ENCODE peak calls at places on chromosomes 11 and 22, in nine cellular contexts. C, J, I, A, X, G, N, Y and K are unnamed samples.

GRCh38 chr11:33412231-33412630 is 155.1 kb downstream of the HIPK3 start:
- DNase-seq in G (no peak), A (no peak), J (no peak), X (no peak), C (no peak), Y (no peak), I (no peak), N (no peak), K (no peak)

GRCh38 chr11:67415501-67416304 is at the start of gene CARNS1:
- DNase-seq in C (no peak), I (no peak), N (no peak), A (no peak), X (no peak), Y (no peak), G (no peak), J (no peak), K (no peak)

GRCh38 chr11:14971865-14972580 is at the start of gene CALCA:
- DNase-seq in J (no peak), X (no peak), C (no peak), N (peak), G (no peak), A (no peak), I (no peak), Y (peak), K (no peak)

GRCh38 chr22:23856721-23857605 is 712 bp upstream of the SLC2A11 start:
- DNase-seq in I (no peak), N (peak), Y (peak), C (no peak), X (peak), A (no peak), J (peak), G (peak), K (peak)

GRCh38 chr11:117671370-117671769 is 125.6 kb downstream of the DSCAML1 start:
- DNase-seq in I (no peak), G (no peak), A (no peak), N (no peak), X (no peak), Y (no peak), J (no peak), C (no peak), K (no peak)

GRCh38 chr11:86706341-86707131 is 34.1 kb upstream of the ME3 start:
- DNase-seq in N (no peak), Y (no peak), X (no peak), I (no peak), J (no peak), C (no peak), A (no peak), G (no peak), K (no peak)

GRCh38 chr22:25942126-25942988 is 200.4 kb downstream of the MYO18B start:
- DNase-seq in G (no peak), I (no peak), Y (no peak), X (no peak), A (no peak), J (no peak), C (no peak), N (no peak), K (no peak)

GRCh38 chr11:75347781-75348613 is 3.5 kb downstream of the ARRB1 start:
- DNase-seq in C (peak), N (peak), X (no peak), I (no peak), J (peak), Y (peak), A (peak), G (peak), K (no peak)

GRCh38 chr11:112523477-112523876 is 262.8 kb upstream of the PLET1 start:
- DNase-seq in Y (no peak), X (peak), G (peak), I (no peak), A (no peak), C (no peak), N (peak), J (no peak), K (no peak)

GRCh38 chr11:62445314-62445740 is 26.5 kb downstream of the SCGB1A1 start:
- DNase-seq in C (peak), X (no peak), A (peak), N (no peak), I (no peak), J (no peak), G (peak), Y (no peak), K (no peak)

GRCh38 chr11:99370557-99371200 is 349.9 kb downstream of the CNTN5 start:
- DNase-seq in X (peak), I (no peak), A (no peak), J (no peak), C (no peak), Y (peak), G (peak), N (no peak), K (no peak)

GRCh38 chr11:124886476-124886875 is 11.2 kb downstream of the ROBO4 start:
- DNase-seq in A (no peak), X (no peak), G (no peak), N (peak), I (no peak), J (no peak), C (peak), Y (no peak), K (peak)

GRCh38 chr11:70358797-70359196 is 39.5 kb upstream of the CTTN start:
- DNase-seq in I (no peak), C (no peak), G (no peak), A (no peak), Y (no peak), N (no peak), X (no peak), J (no peak), K (no peak)

GRCh38 chr11:6626971-6627761 is 7.9 kb upstream of the TPP1 start:
- DNase-seq in Y (peak), X (peak), I (no peak), C (no peak), G (no peak), N (no peak), A (no peak), J (no peak), K (peak)

GRCh38 chr11:102564110-102564509 is 33.6 kb upstream of the MMP7 start:
- DNase-seq in Y (no peak), A (no peak), J (no peak), N (no peak), C (no peak), X (no peak), G (peak), I (peak), K (no peak)

GRCh38 chr11:111736191-111736590 is 30.0 kb downstream of the PPP2R1B start:
- DNase-seq in I (no peak), A (no peak), X (peak), Y (peak), N (no peak), J (no peak), C (no peak), G (peak), K (no peak)

GRCh38 chr11:20360650-20361049 is 2.9 kb upstream of the HTATIP2 start:
- DNase-seq in N (no peak), J (no peak), C (no peak), I (no peak), X (no peak), A (no peak), Y (no peak), G (peak), K (no peak)

GRCh38 chr22:31652911-31653684 is 8.9 kb downstream of the PISD start:
- DNase-seq in J (no peak), A (no peak), G (no peak), Y (no peak), N (no peak), C (no peak), I (no peak), X (no peak), K (no peak)

GRCh38 chr22:36252754-36253522 is at the start of gene APOL1:
- DNase-seq in A (peak), N (no peak), Y (peak), J (peak), X (no peak), C (no peak), I (peak), G (peak), K (no peak)

GRCh38 chr11:77879218-77879617 is 58.3 kb downstream of the AAMDC start:
- DNase-seq in Y (no peak), N (no peak), C (no peak), A (peak), I (no peak), X (peak), G (peak), J (no peak), K (no peak)

DNA sequence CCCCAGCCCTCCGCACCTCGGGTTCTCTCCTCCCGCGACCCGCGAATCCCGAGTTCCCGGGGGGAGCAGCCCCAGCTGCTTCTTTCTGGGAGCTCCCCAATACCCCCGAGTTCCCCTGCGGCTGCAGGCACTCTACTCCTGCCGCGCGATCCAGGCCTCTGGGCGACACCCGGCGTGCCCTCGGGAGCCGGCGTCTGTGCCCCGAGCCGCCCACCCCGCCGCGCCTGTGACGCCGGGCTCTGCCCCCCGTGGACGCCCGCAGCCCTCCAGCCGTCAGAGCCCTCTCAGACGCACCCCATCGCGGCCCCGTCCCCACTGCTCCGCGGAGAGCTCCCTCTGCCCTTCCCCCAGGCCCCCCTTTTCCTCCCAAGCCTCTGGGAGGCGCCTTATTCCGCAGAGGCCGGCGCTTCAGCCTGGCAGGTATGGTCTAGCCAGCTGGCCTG is 422 bp downstream of the GLB1L2 start:
- DNase-seq in G (no peak), A (peak), Y (no peak), C (no peak), X (no peak), J (peak), I (no peak), N (peak), K (no peak)
- TF ChIP-seq CTCF in G (no peak), A (no peak), Y (no peak), C (no peak), X (no peak), J (no peak), I (peak), N (no peak), K (no peak)

GRCh38 chr11:60345489-60345888 is 18.4 kb downstream of the MS4A6E start:
- DNase-seq in J (no peak), C (no peak), I (no peak), X (peak), N (no peak), G (no peak), A (no peak), Y (no peak), K (no peak)
- TF ChIP-seq CTCF in J (peak), C (no peak), I (peak), X (no peak), N (peak), G (peak), A (no peak), Y (no peak), K (peak)

DNA sequence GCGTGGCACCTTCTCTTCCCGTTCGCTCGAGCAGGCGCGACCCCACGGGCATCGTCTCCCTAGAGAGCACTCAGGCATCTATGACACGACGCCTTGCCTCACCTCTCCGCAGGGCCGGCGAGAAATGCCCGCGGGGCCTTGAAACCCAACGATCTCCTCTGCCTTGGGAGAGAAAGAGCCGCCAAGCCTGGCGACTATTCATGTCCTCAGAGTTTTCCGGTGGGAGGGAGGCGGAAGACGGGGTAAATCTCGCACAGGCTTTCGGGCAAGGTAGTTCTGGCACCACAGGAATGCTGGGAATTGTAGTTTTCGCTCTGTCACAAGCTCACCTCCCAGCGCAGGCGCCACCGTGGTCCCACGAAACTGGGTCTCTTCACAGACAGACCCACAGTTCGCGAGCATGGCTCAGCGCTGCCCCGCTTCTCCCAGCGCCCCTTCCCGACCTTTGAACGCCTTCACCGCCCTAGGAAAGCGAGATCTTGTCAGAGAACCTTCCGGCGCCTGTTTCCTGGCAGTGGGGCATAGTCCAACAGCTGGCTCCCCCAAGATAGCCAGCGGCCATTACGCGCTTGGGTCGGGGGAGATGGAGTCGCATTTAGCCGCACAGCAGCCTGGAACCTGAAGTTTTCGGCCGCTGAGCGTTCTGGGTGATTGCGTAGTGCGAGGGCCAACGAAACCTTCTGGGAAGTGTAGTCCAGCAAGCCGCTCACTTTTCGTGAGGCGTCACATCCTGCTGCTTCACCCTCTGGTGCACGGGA is at the start of gene CCDC90B:
- DNase-seq in I (peak), A (peak), G (peak), C (peak), Y (peak), N (peak), J (peak), X (peak), K (peak)
- TF ChIP-seq CTCF in I (peak), A (peak), G (peak), C (no peak), Y (peak), N (no peak), J (no peak), X (no peak), K (no peak)

DNA sequence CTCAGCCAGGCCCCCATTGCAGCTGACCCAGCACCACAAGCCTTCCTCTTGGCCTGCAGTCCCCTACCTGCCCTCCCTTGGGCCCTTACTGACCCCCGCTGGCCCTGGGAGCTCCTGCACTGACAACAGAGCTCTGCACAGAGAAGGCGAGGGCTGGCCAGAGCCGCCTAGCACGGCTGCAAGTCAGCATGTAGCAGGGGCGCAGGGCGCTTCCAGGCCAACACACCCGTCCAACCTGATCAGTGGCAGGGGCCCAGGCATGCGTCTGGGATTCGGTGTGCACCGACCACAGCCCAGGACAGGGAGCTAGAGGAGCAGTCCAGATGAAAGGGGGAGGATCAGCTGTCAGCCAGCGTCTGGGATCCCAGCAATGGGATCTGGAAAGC is 7.6 kb downstream of the WNT7B start:
- DNase-seq in X (no peak), Y (no peak), G (no peak), A (no peak), N (peak), C (no peak), I (peak), J (no peak), K (no peak)
- TF ChIP-seq CTCF in X (no peak), Y (no peak), G (no peak), A (no peak), N (peak), C (no peak), I (no peak), J (no peak), K (peak)

GRCh38 chr11:35145249-35145648 is 6.3 kb downstream of the CD44 start:
- DNase-seq in C (no peak), G (peak), X (no peak), Y (no peak), J (no peak), N (no peak), A (no peak), I (peak), K (no peak)
- TF ChIP-seq CTCF in C (no peak), G (no peak), X (no peak), Y (no peak), J (no peak), N (no peak), A (no peak), I (no peak), K (no peak)

DNA sequence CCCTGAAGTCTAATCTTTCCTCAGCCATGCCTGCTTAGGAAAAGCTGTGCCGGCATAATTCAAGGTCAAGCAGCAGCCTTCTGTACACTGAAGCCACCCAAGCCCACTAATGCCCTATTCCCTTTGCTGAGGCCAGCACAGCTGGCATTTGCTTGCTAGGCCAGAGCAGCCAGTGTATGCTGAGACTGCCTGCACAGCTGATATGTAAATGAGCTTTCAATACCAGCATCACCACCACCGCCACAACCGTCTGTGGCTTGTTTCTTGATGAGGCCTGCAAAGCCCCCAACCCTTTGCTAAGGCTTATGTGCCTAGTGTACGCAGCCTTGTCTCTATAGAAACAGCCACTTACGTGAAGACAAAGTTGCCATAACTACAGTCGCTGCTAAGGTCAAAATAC is 56.3 kb upstream of the TNRC6B start:
- DNase-seq in I (no peak), N (no peak), X (no peak), J (no peak), Y (no peak), C (no peak), G (no peak), A (no peak), K (no peak)
- TF ChIP-seq CTCF in I (no peak), N (no peak), X (no peak), J (no peak), Y (no peak), C (no peak), G (no peak), A (no peak), K (no peak)